ENCODE peak calls at places on chromosomes 1 and 21, in nine cellular contexts. Y, L, D, G, F, B, O, H and I are unnamed samples.

GRCh38 chr1:234320549-234320948 is 52.7 kb upstream of the COA6 start:
- DNase-seq in Y (no peak), L (no peak), D (no peak), G (no peak), F (no peak), B (no peak), O (no peak), H (no peak), I (no peak)

GRCh38 chr1:174324939-174325338 is 122.8 kb upstream of the GPR52 start:
- DNase-seq in Y (no peak), L (no peak), D (no peak), G (no peak), F (no peak), B (no peak), O (no peak), H (no peak), I (no peak)

GRCh38 chr1:98030483-98030882 is 109.6 kb upstream of the DPYD start:
- DNase-seq in Y (no peak), L (no peak), D (peak), G (no peak), F (no peak), B (no peak), O (no peak), H (no peak), I (no peak)

GRCh38 chr1:228277491-228278431 is 69.9 kb downstream of the OBSCN start:
- DNase-seq in Y (no peak), L (no peak), D (no peak), G (no peak), F (no peak), B (no peak), O (peak), H (no peak), I (no peak)

GRCh38 chr1:207243756-207244408 is 77.6 kb upstream of the CD55 start:
- DNase-seq in Y (no peak), L (no peak), D (peak), G (no peak), F (no peak), B (no peak), O (no peak), H (no peak), I (no peak)

GRCh38 chr1:208243522-208243850 is 698 bp downstream of the PLXNA2 start:
- DNase-seq in Y (peak), L (no peak), D (no peak), G (peak), F (peak), B (no peak), O (no peak), H (no peak), I (no peak)

GRCh38 chr1:226510453-226510852 is 38.1 kb upstream of the STUM start:
- DNase-seq in Y (no peak), L (no peak), D (no peak), G (no peak), F (no peak), B (no peak), O (no peak), H (no peak), I (no peak)

GRCh38 chr1:37558411-37558810 is 1.7 kb downstream of the DNALI1 start:
- DNase-seq in Y (no peak), L (no peak), D (no peak), G (no peak), F (no peak), B (no peak), O (no peak), H (no peak), I (no peak)

GRCh38 chr1:44293761-44294315 is 61.2 kb downstream of the ERI3 start:
- DNase-seq in Y (no peak), L (peak), D (no peak), G (no peak), F (no peak), B (no peak), O (no peak), H (no peak), I (no peak)

GRCh38 chr1:115463347-115463746 is 125.3 kb upstream of the NGF start:
- DNase-seq in Y (no peak), L (no peak), D (no peak), G (no peak), F (no peak), B (no peak), O (no peak), H (no peak), I (no peak)

GRCh38 chr1:22953392-22954141 is 19.1 kb downstream of the LACTBL1 start:
- DNase-seq in Y (no peak), L (no peak), D (no peak), G (no peak), F (no peak), B (no peak), O (no peak), H (no peak), I (no peak)

GRCh38 chr1:109248797-109249629 is at the start of gene CELSR2:
- DNase-seq in Y (peak), L (peak), D (peak), G (peak), F (peak), B (peak), O (no peak), H (peak), I (no peak)

GRCh38 chr1:223631367-223631977 is 34.0 kb downstream of the CAPN8 start:
- DNase-seq in Y (no peak), L (no peak), D (no peak), G (no peak), F (no peak), B (no peak), O (no peak), H (no peak), I (no peak)

GRCh38 chr1:174976436-174977107 is 23.2 kb upstream of the CACYBP start:
- DNase-seq in Y (no peak), L (peak), D (peak), G (no peak), F (no peak), B (no peak), O (no peak), H (no peak), I (no peak)

GRCh38 chr1:206909167-206909882 is 12.1 kb downstream of the IL24 start:
- DNase-seq in Y (peak), L (peak), D (peak), G (peak), F (peak), B (peak), O (no peak), H (no peak), I (no peak)

GRCh38 chr1:236774926-236775325 is 20.2 kb upstream of the MTR start:
- DNase-seq in Y (no peak), L (peak), D (peak), G (no peak), F (no peak), B (no peak), O (no peak), H (no peak), I (no peak)

GRCh38 chr1:20717452-20718342 is at the start of gene KIF17:
- DNase-seq in Y (peak), L (peak), D (peak), G (peak), F (peak), B (peak), O (no peak), H (peak), I (no peak)

GRCh38 chr1:184302346-184302745 is 84.5 kb upstream of the C1orf21 start:
- DNase-seq in Y (no peak), L (no peak), D (no peak), G (no peak), F (no peak), B (no peak), O (no peak), H (no peak), I (no peak)

GRCh38 chr1:221316491-221317056 is 425.3 kb downstream of the DUSP10 start:
- DNase-seq in Y (no peak), L (no peak), D (no peak), G (no peak), F (no peak), B (no peak), O (no peak), H (no peak), I (no peak)

GRCh38 chr1:238664139-238664538 is 722.2 kb upstream of the CHRM3 start:
- DNase-seq in Y (no peak), L (no peak), D (no peak), G (no peak), F (no peak), B (no peak), O (no peak), H (no peak), I (no peak)

GRCh38 chr1:163372576-163372975 is 50.8 kb downstream of the NUF2 start:
- DNase-seq in Y (no peak), L (no peak), D (no peak), G (no peak), F (no peak), B (no peak), O (no peak), H (no peak), I (no peak)

GRCh38 chr1:203091761-203092330 is 6.0 kb upstream of the MYOG start:
- DNase-seq in Y (no peak), L (no peak), D (no peak), G (no peak), F (no peak), B (no peak), O (no peak), H (no peak), I (no peak)

GRCh38 chr1:6970256-6970655 is 185.0 kb downstream of the CAMTA1 start:
- DNase-seq in Y (no peak), L (no peak), D (no peak), G (no peak), F (no peak), B (no peak), O (peak), H (no peak), I (no peak)

GRCh38 chr1:10687782-10688408 is 108.6 kb downstream of the CASZ1 start:
- DNase-seq in Y (no peak), L (no peak), D (no peak), G (no peak), F (no peak), B (no peak), O (no peak), H (no peak), I (no peak)

GRCh38 chr21:29465528-29465927 is 166.8 kb downstream of the BACH1 start:
- DNase-seq in Y (no peak), L (no peak), D (no peak), G (no peak), F (no peak), B (no peak), O (no peak), H (no peak), I (no peak)

GRCh38 chr1:181135462-181135781 is 46.9 kb downstream of the IER5 start:
- DNase-seq in Y (no peak), L (no peak), D (no peak), G (no peak), F (no peak), B (no peak), O (no peak), H (no peak), I (no peak)

GRCh38 chr1:59477286-59477685 is 180.4 kb downstream of the FGGY start:
- DNase-seq in Y (no peak), L (no peak), D (no peak), G (peak), F (no peak), B (no peak), O (no peak), H (no peak), I (no peak)

GRCh38 chr1:168920456-168921094 is 185.9 kb upstream of the ATP1B1 start:
- DNase-seq in Y (no peak), L (peak), D (no peak), G (no peak), F (no peak), B (no peak), O (no peak), H (no peak), I (no peak)

GRCh38 chr1:150970818-150971582 is 3.6 kb downstream of the CERS2 start:
- DNase-seq in Y (no peak), L (no peak), D (no peak), G (no peak), F (no peak), B (peak), O (no peak), H (no peak), I (no peak)

GRCh38 chr1:41900611-41901444 is 17.9 kb downstream of the HIVEP3 start:
- DNase-seq in Y (no peak), L (peak), D (peak), G (no peak), F (no peak), B (no peak), O (no peak), H (no peak), I (no peak)

GRCh38 chr1:171166361-171166760 is 18.7 kb upstream of the FMO2 start:
- DNase-seq in Y (no peak), L (no peak), D (no peak), G (no peak), F (no peak), B (no peak), O (no peak), H (no peak), I (no peak)

GRCh38 chr1:160779662-160780397 is 16.1 kb upstream of the LY9 start:
- DNase-seq in Y (peak), L (no peak), D (peak), G (peak), F (no peak), B (peak), O (no peak), H (no peak), I (peak)

GRCh38 chr1:55584521-55585401 is 369.6 kb upstream of the USP24 start:
- DNase-seq in Y (no peak), L (no peak), D (no peak), G (no peak), F (no peak), B (no peak), O (no peak), H (no peak), I (no peak)

GRCh38 chr21:38478782-38479181 is 19.5 kb downstream of the ERG start:
- DNase-seq in Y (no peak), L (no peak), D (peak), G (peak), F (no peak), B (no peak), O (no peak), H (no peak), I (no peak)

GRCh38 chr1:225608014-225608796 is 44.7 kb downstream of the ENAH start:
- DNase-seq in Y (no peak), L (no peak), D (no peak), G (no peak), F (no peak), B (no peak), O (no peak), H (no peak), I (no peak)